ENCODE peak calls at places on chromosomes 5 and 9, in eight cellular contexts. Z, L, R, S, X, T, E and D are unnamed samples.

GRCh38 chr5:123456242-123456641 is 33.0 kb upstream of the CEP120 start:
- DNase-seq in R (no peak), X (no peak), L (no peak), Z (no peak), E (no peak), T (no peak), S (no peak), D (no peak)

GRCh38 chr5:157115012-157115411 is 6.2 kb upstream of the HAVCR2 start:
- DNase-seq in Z (no peak), R (no peak), E (no peak), T (no peak), S (no peak), X (no peak), L (no peak), D (no peak)

GRCh38 chr5:176360894-176361436 is 599 bp downstream of the KIAA1191 start:
- DNase-seq in E (no peak), X (peak), T (peak), Z (no peak), L (no peak), S (no peak), R (no peak), D (no peak)

GRCh38 chr9:21730899-21731298 is 71.5 kb upstream of the MTAP start:
- DNase-seq in X (peak), L (no peak), R (no peak), T (no peak), S (no peak), Z (no peak), E (no peak), D (no peak)

GRCh38 chr5:141564216-141564692 is 54.5 kb downstream of the DIAPH1 start:
- DNase-seq in R (no peak), E (peak), S (no peak), T (peak), Z (peak), X (peak), L (peak), D (peak)

GRCh38 chr9:17018001-17018491 is 116.8 kb upstream of the CNTLN start:
- DNase-seq in L (peak), S (peak), T (no peak), Z (peak), R (no peak), X (no peak), E (no peak), D (no peak)

GRCh38 chr5:53069626-53070025 is 39.9 kb downstream of the MOCS2 start:
- DNase-seq in Z (peak), L (peak), T (no peak), X (peak), E (no peak), R (no peak), S (no peak), D (no peak)

GRCh38 chr9:72473474-72474241 is 47.8 kb upstream of the TMC1 start:
- DNase-seq in L (no peak), R (no peak), T (no peak), S (no peak), X (peak), Z (peak), E (no peak), D (no peak)

GRCh38 chr5:99037668-99038067 is 108.9 kb upstream of the CHD1 start:
- DNase-seq in E (no peak), R (peak), L (no peak), Z (no peak), S (no peak), T (peak), X (peak), D (no peak)

GRCh38 chr9:29449294-29449693 is 1876.0 kb upstream of the C9orf72 start:
- DNase-seq in R (no peak), S (no peak), L (no peak), T (no peak), Z (no peak), X (no peak), E (no peak), D (no peak)

GRCh38 chr5:90530736-90531487 is 1.5 kb upstream of the LYSMD3 start:
- DNase-seq in Z (no peak), T (no peak), E (no peak), R (no peak), S (no peak), L (no peak), X (no peak), D (no peak)

GRCh38 chr5:33891731-33892418 is at the start of gene ADAMTS12:
- DNase-seq in R (no peak), X (peak), E (no peak), S (no peak), L (no peak), T (peak), Z (peak), D (no peak)

GRCh38 chr5:42991477-42992034 is 48.6 kb downstream of the ANXA2R start:
- DNase-seq in T (peak), S (no peak), Z (no peak), X (no peak), R (no peak), E (no peak), L (no peak), D (no peak)

GRCh38 chr9:7844283-7844682 is 44.7 kb upstream of the DMAC1 start:
- DNase-seq in Z (no peak), E (peak), T (peak), X (peak), L (no peak), S (no peak), R (no peak), D (no peak)

GRCh38 chr5:76062502-76062901 is 20.7 kb upstream of the SV2C start:
- DNase-seq in T (no peak), E (no peak), L (no peak), S (no peak), R (no peak), X (no peak), Z (no peak), D (no peak)

GRCh38 chr9:22044583-22044982 is 35.5 kb upstream of the CDKN2B start:
- DNase-seq in X (peak), L (no peak), E (no peak), T (no peak), R (no peak), Z (peak), S (no peak), D (no peak)

GRCh38 chr9:27528886-27529315 is 713 bp downstream of the MOB3B start:
- DNase-seq in E (peak), Z (no peak), S (peak), R (peak), T (peak), X (peak), L (no peak), D (peak)

GRCh38 chr9:137461316-137461662 is 2.2 kb upstream of the NSMF start:
- DNase-seq in E (no peak), L (no peak), T (no peak), S (peak), X (no peak), R (no peak), Z (no peak), D (no peak)

GRCh38 chr9:106846847-106847246 is 16.1 kb upstream of the ZNF462 start:
- DNase-seq in R (no peak), L (no peak), S (no peak), Z (peak), E (no peak), T (no peak), X (peak), D (no peak)

GRCh38 chr5:43560128-43560527 is 3.3 kb upstream of the PAIP1 start:
- DNase-seq in S (no peak), X (peak), T (peak), Z (peak), E (no peak), L (no peak), R (no peak), D (no peak)

GRCh38 chr9:125141251-125141650 is 2.1 kb downstream of the SCAI start:
- DNase-seq in T (no peak), S (no peak), R (no peak), E (no peak), Z (peak), L (no peak), X (peak), D (no peak)

GRCh38 chr9:125143377-125144090 is at the start of gene SCAI:
- DNase-seq in T (peak), R (peak), X (peak), E (peak), S (peak), L (peak), Z (peak), D (peak)

GRCh38 chr9:125141751-125142150 is 1.6 kb downstream of the SCAI start:
- DNase-seq in S (no peak), T (no peak), R (no peak), Z (no peak), E (no peak), L (no peak), X (no peak), D (no peak)

GRCh38 chr9:125140576-125140975 is 2.8 kb downstream of the SCAI start:
- DNase-seq in X (no peak), L (no peak), T (no peak), Z (no peak), S (no peak), E (no peak), R (peak), D (no peak)

GRCh38 chr9:125142560-125143376 is 560 bp downstream of the SCAI start:
- DNase-seq in T (peak), E (peak), L (no peak), S (peak), Z (no peak), R (no peak), X (peak), D (no peak)
- TF ChIP-seq CTCF in T (no peak), E (no peak), L (no peak), S (no peak), Z (no peak), R (no peak), X (no peak), D (no peak)

DNA sequence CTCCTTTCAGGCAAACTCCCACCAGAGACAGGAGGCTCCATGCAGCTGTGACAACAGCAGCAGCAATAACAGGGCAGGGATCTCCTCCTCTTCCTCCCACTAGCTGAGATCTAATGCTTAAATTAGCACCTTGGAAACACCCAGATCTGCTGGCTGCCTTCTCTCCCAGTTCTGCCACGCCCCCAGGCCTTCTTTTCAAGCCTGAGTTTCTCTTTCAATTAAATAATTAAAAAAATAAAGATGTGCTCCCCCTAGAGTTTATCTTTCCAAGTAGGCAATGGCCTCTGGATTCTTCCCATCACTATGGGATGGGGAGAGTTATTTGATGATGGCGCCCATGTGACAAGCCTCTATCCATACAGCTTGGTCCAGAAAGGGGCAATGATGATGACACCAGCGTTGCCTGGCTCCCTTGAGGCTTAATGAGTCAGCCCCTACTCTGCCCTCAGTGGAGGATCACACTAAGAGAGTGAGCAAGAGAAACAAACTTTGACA is 3.8 kb downstream of the FAM219A start:
- DNase-seq in T (no peak), X (peak), R (no peak), E (no peak), L (no peak), S (no peak), Z (peak), D (no peak)
- TF ChIP-seq CTCF in T (no peak), X (peak), R (peak), E (peak), L (no peak), S (no peak), Z (peak), D (no peak)

DNA sequence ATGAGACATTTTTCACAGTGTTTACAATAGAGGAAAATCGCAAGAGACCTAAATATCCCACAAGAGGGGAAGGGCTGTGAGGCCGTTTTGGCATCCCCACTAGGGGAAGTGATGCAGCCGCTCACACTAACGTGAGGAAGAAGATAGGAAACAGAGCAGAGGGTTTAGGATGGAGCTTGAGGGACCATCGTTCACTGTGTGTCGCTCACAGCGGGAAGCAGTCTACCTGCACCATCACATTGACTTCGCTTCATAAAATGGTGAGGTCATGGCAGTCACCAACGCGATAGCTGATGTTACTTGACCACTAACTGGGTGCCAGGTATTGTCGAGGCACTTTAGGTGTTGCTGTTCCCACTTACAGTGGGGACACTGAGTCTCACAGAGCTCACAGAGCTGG is 35.6 kb downstream of the PRRX2 start:
- DNase-seq in R (no peak), T (no peak), S (no peak), E (no peak), Z (no peak), X (no peak), L (no peak), D (no peak)
- TF ChIP-seq CTCF in R (no peak), T (no peak), S (no peak), E (no peak), Z (no peak), X (no peak), L (no peak), D (no peak)

DNA sequence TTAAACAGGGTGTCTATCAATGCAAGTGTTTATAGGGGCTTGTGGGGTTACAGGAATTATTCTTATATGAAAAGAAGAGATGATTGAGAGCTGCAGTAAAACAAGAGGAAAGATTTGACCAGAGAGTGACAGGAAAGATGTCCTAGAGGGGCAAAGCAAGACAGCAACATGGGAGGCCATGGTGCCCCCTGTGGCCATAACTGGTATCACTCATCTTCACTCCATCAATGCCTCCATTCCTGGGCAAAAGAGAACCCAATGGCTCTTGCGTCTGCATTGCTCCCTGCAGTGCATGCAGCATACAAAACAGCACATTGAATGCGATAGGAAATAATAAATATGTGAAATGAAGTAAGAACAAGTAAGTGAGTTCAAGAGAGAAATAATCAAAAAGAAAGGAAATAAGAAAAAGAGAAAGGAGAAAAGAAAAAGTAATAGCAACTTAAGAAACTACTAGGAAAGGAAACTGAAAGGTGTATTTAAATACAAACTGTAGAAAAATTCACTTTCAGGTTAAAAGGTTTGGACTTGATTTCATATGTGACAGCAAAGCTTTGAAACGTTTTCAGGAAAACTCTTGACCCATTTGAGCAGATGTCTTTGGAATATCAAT is 206.6 kb downstream of the SEMA5A start:
- DNase-seq in L (no peak), T (no peak), X (no peak), R (no peak), Z (no peak), E (peak), S (no peak), D (no peak)
- TF ChIP-seq CTCF in L (peak), T (peak), X (peak), R (no peak), Z (peak), E (peak), S (peak), D (peak)

DNA sequence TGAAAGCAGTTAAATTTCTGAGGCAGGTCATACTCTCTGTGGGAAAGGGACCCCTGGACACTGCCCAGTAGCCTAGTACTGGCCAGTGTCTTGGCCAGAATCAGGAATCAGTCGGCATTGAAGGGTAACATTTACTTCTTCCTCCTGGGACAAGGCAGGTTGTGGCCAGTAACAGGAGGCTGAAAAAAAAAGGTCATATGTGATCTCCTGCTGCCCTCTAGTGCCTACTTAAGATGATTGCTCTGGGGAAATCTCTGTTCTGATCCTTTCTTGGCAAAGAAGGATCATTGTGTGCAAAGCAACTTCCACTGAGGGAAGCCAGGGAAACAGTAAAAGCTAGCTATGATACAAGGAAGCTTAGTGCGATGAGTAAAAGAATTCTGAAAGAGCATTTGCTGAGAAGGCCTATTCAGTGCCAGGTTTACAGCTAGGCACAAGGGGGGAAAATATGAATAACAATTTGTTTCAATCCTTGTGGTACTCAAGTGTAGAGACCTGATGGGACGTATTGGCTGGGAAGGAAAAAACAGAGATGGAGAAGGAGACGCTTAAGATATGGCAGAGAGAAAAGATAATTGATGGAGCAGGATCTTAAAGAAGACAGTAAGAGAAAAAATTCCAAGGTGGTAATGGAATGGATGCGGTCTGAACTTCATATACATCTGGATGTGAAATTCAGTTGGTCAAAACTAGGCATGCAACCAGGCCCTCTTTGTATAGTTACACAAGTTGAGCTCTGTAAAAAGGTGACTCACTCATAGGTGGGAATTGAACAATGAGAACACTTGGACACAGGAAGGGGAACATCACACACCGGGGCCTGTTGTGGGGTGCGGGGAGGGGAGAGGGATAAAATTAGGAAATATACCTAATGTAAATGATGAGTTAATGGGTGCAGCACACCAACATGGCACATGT is 25.8 kb upstream of the TRIM32 start:
- DNase-seq in X (peak), S (no peak), E (peak), R (no peak), Z (peak), L (peak), T (peak), D (no peak)
- TF ChIP-seq CTCF in X (peak), S (peak), E (peak), R (peak), Z (peak), L (peak), T (no peak), D (peak)

DNA sequence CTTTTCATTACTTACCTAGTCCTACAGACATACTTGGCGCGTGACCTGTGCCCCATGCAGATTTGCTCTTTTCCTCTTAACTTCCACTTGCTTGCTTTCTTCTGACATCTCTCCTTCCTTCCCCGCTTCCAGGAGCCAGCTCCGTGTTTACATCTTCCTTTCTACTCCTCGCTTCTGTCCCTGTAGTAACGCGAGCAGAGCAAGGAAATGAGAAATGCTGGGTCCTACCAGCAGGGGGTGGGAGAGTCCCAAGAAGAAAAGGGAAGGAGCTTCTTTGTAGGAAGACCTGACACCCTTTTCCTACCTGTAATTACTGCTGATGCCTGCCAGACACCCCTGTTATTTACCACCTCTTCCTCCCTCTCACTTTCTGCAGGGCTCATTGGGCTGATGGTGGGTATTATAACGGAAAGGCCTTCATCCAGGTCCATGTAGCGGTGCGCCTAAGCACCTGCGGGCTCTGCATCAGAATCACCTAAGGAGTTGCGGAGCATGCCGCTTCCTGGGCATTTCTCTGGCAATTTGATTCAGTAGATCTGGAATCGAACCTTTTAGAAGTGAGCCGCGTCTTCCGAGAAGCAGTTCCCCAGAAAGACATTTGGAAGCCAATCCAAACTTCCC is 1260.8 kb upstream of the WWC1 start:
- DNase-seq in E (no peak), S (no peak), T (peak), X (peak), L (no peak), R (no peak), Z (no peak), D (no peak)
- TF ChIP-seq CTCF in E (peak), S (no peak), T (peak), X (peak), L (no peak), R (no peak), Z (peak), D (no peak)

GRCh38 chr5:81853005-81853357 is 102.1 kb upstream of the SSBP2 start:
- DNase-seq in S (no peak), T (no peak), L (no peak), R (no peak), X (no peak), E (peak), Z (no peak), D (no peak)

GRCh38 chr5:81854915-81855314 is 104.0 kb upstream of the SSBP2 start:
- DNase-seq in E (no peak), R (no peak), S (no peak), X (peak), L (no peak), Z (no peak), T (no peak), D (no peak)

GRCh38 chr5:81852277-81853004 is 101.5 kb upstream of the SSBP2 start:
- DNase-seq in Z (no peak), S (peak), X (no peak), E (peak), R (peak), L (no peak), T (no peak), D (no peak)

GRCh38 chr5:81855576-81855975 is 104.7 kb upstream of the SSBP2 start:
- DNase-seq in L (no peak), T (no peak), R (no peak), S (no peak), X (peak), Z (no peak), E (no peak), D (no peak)

DNA sequence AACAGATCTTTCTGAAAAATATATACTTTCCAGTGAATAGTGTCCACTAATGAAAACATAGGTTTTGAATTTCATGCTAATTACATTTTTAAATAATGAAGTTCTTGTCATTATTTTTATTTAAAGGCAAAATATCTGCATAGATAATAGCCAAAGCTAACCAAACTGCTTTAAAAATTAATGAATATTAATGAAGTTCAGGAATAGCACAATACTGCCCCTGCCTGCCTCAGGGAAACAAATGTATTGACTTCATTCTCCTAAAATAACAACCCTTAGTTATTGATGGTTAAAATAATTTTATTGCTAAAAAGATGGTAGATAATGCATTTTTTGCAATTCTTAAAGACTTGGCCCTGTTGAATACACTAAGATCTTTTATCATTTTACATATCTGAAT is 103.6 kb upstream of the SSBP2 start:
- DNase-seq in X (no peak), E (no peak), R (no peak), L (no peak), Z (no peak), S (no peak), T (no peak), D (no peak)
- TF ChIP-seq CTCF in X (peak), E (peak), R (no peak), L (no peak), Z (peak), S (peak), T (peak), D (peak)

GRCh38 chr5:10982616-10983015 is 221.6 kb upstream of the DAP start:
- DNase-seq in T (no peak), Z (no peak), E (no peak), S (no peak), L (no peak), R (no peak), X (no peak), D (no peak)
- TF ChIP-seq CTCF in T (no peak), Z (no peak), E (no peak), S (no peak), L (no peak), R (no peak), X (no peak), D (no peak)